ENCODE peak calls at places on chromosomes 13 and 19, in eight cellular contexts. C is AG10803, U is cardiac muscle cell, F is psoas muscle, N is OCI-LY7, E is uterus, A is foreskin fibroblast, B is brain microvascular endothelial cell. K is an unnamed sample.

GRCh38 chr13:27406178-27406939 is 18.1 kb upstream of the GTF3A start:
- DNase-seq in C (peak), U (peak), F (no peak), N (peak), E (no peak), A (peak), B (peak), K (no peak)

GRCh38 chr13:110471156-110471832 is 90.2 kb downstream of the RAB20 start:
- DNase-seq in C (no peak), U (no peak), F (peak), N (no peak), E (no peak), A (no peak), B (no peak), K (no peak)

GRCh38 chr13:47148543-47148942 is 251.7 kb upstream of the HTR2A start:
- DNase-seq in C (no peak), U (no peak), F (no peak), N (no peak), E (no peak), A (no peak), B (no peak), K (no peak)

GRCh38 chr19:12092065-12092867 is 27.7 kb downstream of the ZNF844 start:
- DNase-seq in C (peak), U (peak), F (peak), N (no peak), E (peak), A (peak), B (peak), K (peak)

GRCh38 chr13:95246292-95247082 is 54.8 kb downstream of the ABCC4 start:
- DNase-seq in C (no peak), U (no peak), F (no peak), N (no peak), E (no peak), A (no peak), B (no peak), K (no peak)

GRCh38 chr19:38063921-38064320 is 156.9 kb downstream of the SIPA1L3 start:
- DNase-seq in C (no peak), U (no peak), F (no peak), N (no peak), E (no peak), A (no peak), B (no peak), K (no peak)

GRCh38 chr19:12864721-12865715 is 16.2 kb downstream of the DNASE2 start:
- DNase-seq in C (no peak), U (no peak), F (no peak), N (no peak), E (no peak), A (no peak), B (no peak), K (no peak)

GRCh38 chr19:3378352-3379146 is 12.2 kb downstream of the NFIC start:
- DNase-seq in C (no peak), U (no peak), F (peak), N (no peak), E (no peak), A (no peak), B (no peak), K (no peak)

GRCh38 chr13:113649212-113649611 is 8.8 kb downstream of the ATP4B start:
- DNase-seq in C (no peak), U (no peak), F (peak), N (no peak), E (peak), A (no peak), B (no peak), K (peak)

GRCh38 chr13:40565282-40566148 is 100.9 kb downstream of the FOXO1 start:
- DNase-seq in C (no peak), U (no peak), F (no peak), N (no peak), E (no peak), A (peak), B (no peak), K (no peak)

GRCh38 chr19:44657211-44657921 is 13.7 kb downstream of the PVR start:
- DNase-seq in C (peak), U (peak), F (peak), N (peak), E (peak), A (peak), B (peak), K (peak)

GRCh38 chr19:7188682-7189629 is 105.3 kb downstream of the INSR start:
- DNase-seq in C (peak), U (peak), F (no peak), N (no peak), E (no peak), A (no peak), B (no peak), K (no peak)

GRCh38 chr13:74289861-74290260 is 155.7 kb upstream of the KLF12 start:
- DNase-seq in C (no peak), U (no peak), F (no peak), N (no peak), E (no peak), A (no peak), B (no peak), K (no peak)

GRCh38 chr19:976476-976875 is 7.7 kb upstream of the WDR18 start:
- DNase-seq in C (no peak), U (no peak), F (no peak), N (no peak), E (no peak), A (no peak), B (no peak), K (no peak)

GRCh38 chr19:51891193-51891747 is 3.5 kb upstream of the ZNF577 start:
- DNase-seq in C (no peak), U (no peak), F (no peak), N (no peak), E (no peak), A (no peak), B (no peak), K (no peak)

GRCh38 chr13:98014766-98015165 is 61.3 kb downstream of the IPO5 start:
- DNase-seq in C (peak), U (no peak), F (no peak), N (no peak), E (no peak), A (peak), B (peak), K (no peak)

GRCh38 chr13:112057736-112058518 is 9.0 kb upstream of the SOX1 start:
- DNase-seq in C (no peak), U (no peak), F (no peak), N (no peak), E (no peak), A (no peak), B (no peak), K (no peak)

GRCh38 chr13:49567501-49567900 is 17.9 kb downstream of the RCBTB1 start:
- DNase-seq in C (no peak), U (no peak), F (no peak), N (no peak), E (no peak), A (peak), B (no peak), K (no peak)
- TF ChIP-seq CTCF in C (no peak), U (no peak), F (no peak), N (no peak), E (no peak), A (no peak), B (no peak), K (no peak)

GRCh38 chr19:55408320-55408836 is 790 bp upstream of the UBE2S start:
- DNase-seq in C (no peak), U (no peak), F (no peak), N (no peak), E (no peak), A (no peak), B (no peak), K (no peak)
- H3K4me3 ChIP-seq in C (peak), U (peak), F (peak), N (peak), E (peak), A (peak), B (peak), K (peak)

DNA sequence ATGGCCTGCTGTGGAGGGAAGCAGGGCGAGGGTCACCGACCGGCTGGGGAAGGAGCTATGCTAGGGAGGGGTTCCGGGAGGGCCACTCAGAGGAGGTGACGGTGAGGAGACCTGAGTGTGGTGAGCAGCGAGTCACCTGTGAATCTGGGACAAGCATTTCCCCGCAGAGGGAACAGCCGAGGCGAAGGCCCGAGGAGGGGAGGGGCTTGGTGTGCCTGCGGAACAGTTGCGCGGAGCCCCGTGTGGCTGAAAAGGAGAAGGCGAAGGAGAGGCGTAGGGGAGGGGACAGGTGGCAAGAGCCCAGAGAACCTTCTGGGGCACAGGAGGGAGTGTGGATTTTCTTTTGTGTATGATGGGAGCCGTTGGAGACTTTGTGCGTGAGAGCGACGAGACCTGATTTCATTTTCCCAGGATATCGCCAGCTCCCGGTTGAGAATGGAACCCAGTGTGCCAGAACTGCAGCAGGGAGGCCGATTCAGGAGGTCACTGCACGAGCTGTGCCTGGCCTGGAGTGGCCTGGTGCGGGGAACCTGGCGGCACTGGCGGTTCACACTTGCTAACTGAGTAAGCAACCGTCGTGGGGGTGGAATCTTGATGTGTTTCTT is 117.7 kb upstream of the ZNF507 start:
- DNase-seq in C (no peak), U (no peak), F (no peak), N (no peak), E (no peak), A (no peak), B (no peak), K (no peak)
- TF ChIP-seq CTCF in C (no peak), U (no peak), F (no peak), N (no peak), E (no peak), A (no peak), B (no peak), K (no peak)

GRCh38 chr19:41428481-41428859 is 1.3 kb upstream of the B3GNT8 start:
- DNase-seq in C (no peak), U (no peak), F (no peak), N (no peak), E (no peak), A (no peak), B (no peak), K (no peak)
- H3K4me3 ChIP-seq in C (peak), U (peak), F (peak), N (no peak), E (peak), A (peak), B (no peak), K (peak)

DNA sequence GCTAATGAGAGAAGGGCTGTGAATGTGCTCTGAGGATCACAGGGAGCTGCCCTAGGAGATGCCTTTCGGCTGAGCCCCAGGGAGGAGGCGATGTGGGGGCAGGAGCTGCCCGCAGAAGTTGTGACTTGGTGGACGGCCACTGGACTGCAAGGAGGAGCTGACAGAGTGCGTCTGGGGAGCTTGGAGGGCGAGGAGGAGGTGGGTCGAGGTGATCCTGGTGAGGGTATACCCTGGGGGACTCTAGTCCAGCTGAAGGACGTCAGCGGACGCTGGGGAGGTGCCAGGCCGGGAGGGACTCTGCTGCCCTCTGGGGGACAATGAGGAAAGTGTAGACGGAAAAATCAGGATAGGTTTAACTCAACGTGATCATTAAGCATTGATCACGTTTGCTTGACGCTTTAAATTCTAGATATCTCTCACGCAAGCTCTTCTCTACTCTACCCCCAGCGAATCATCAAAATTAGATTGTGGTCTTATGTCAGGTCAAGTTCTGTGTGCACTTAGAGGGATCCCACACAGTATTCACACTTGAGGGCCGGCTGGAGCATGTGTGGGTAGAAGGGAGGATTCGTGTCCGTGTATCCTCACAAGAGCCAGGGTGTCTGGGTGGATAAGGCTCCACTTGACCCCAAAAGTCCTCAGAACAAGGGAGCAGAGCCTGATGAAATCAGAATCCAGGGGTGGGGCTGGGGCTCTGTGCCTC is 3.3 kb upstream of the CEACAM7 start:
- DNase-seq in C (no peak), U (no peak), F (no peak), N (no peak), E (no peak), A (peak), B (no peak), K (no peak)
- TF ChIP-seq CTCF in C (peak), U (peak), F (no peak), N (peak), E (no peak), A (peak), B (peak), K (peak)

GRCh38 chr19:15775249-15775648 is 12.2 kb upstream of the OR10H5 start:
- DNase-seq in C (no peak), U (no peak), F (no peak), N (no peak), E (no peak), A (no peak), B (no peak), K (no peak)
- H3K4me3 ChIP-seq in C (no peak), U (no peak), F (no peak), N (no peak), E (no peak), A (no peak), B (no peak), K (no peak)

K was measured in dorsolateral prefrontal cortex.